ENCODE peak calls at places on chromosomes 12 and 14, in five cellular contexts. Q is glomerular endothelial cell; E is A549; F is AG09309; O is stimulated activated CD8-positive, alpha-beta memory T cell treated with anti-CD3 and anti-CD28 coated beads, Interleukin-15, amount 100 ng/mL, for 48 hours. L is an unnamed sample.
A peak's percentile ranks its signal among the peaks of the same experiment; 100 is the strongest.

GRCh38 chr12:113329791-113330417 is 5.0 kb downstream of the SLC8B1 start:
- DNase-seq in Q (no peak), E (no peak), F (no peak), O (no peak), L (no peak)

GRCh38 chr12:27732281-27732680 is 21.6 kb downstream of the MRPS35 start:
- DNase-seq in Q (no peak), E (peak; percentile 18), F (no peak), O (no peak), L (no peak)

GRCh38 chr14:23483216-23483854 is 13.8 kb downstream of the NGDN start:
- DNase-seq in Q (no peak), E (peak; percentile 60), F (no peak), O (no peak), L (no peak)

GRCh38 chr14:69268763-69269162 is 8.8 kb downstream of the GALNT16 start:
- DNase-seq in Q (no peak), E (no peak), F (no peak), O (no peak), L (no peak)

GRCh38 chr14:51674294-51675002 is 22.7 kb downstream of the FRMD6 start:
- DNase-seq in Q (no peak), E (no peak), F (no peak), O (no peak), L (no peak)

GRCh38 chr14:59454131-59454530 is 11.0 kb downstream of the GPR135 start:
- DNase-seq in Q (no peak), E (no peak), F (peak; percentile 92), O (no peak), L (no peak)

GRCh38 chr12:27486986-27487385 is 37.0 kb upstream of the PPFIBP1 start:
- DNase-seq in Q (no peak), E (no peak), F (no peak), O (no peak), L (no peak)

GRCh38 chr12:54471793-54472192 is 1.6 kb downstream of the GTSF1 start:
- DNase-seq in Q (no peak), E (no peak), F (no peak), O (no peak), L (no peak)

GRCh38 chr14:20477211-20477876 is 8.1 kb downstream of the PNP start:
- DNase-seq in Q (no peak), E (no peak), F (no peak), O (no peak), L (peak; percentile 65)

GRCh38 chr12:83016226-83016835 is 329.6 kb downstream of the TMTC2 start:
- DNase-seq in Q (no peak), E (peak; percentile 4), F (peak; percentile 76), O (no peak), L (no peak)

GRCh38 chr12:104182144-104182543 is 33.4 kb upstream of the TXNRD1 start:
- DNase-seq in Q (no peak), E (no peak), F (peak; percentile 89), O (no peak), L (no peak)

GRCh38 chr14:38211258-38211735 is 3.6 kb downstream of the SSTR1 start:
- DNase-seq in Q (no peak), E (no peak), F (no peak), O (no peak), L (no peak)

GRCh38 chr12:121933522-121934317 is 15.3 kb downstream of the CFAP251 start:
- DNase-seq in Q (no peak), E (no peak), F (no peak), O (no peak), L (no peak)

GRCh38 chr12:109934026-109934425 is 34.0 kb downstream of the TCHP start:
- DNase-seq in Q (no peak), E (peak; percentile 28), F (no peak), O (no peak), L (no peak)

GRCh38 chr12:50806176-50806575 is 36.5 kb upstream of the TMPRSS12 start:
- DNase-seq in Q (no peak), E (no peak), F (no peak), O (no peak), L (no peak)

GRCh38 chr12:124519741-124520140 is 47.7 kb downstream of the NCOR2 start:
- DNase-seq in Q (no peak), E (no peak), F (no peak), O (no peak), L (no peak)

GRCh38 chr14:85402546-85403162 is 127.3 kb upstream of the FLRT2 start:
- DNase-seq in Q (no peak), E (no peak), F (no peak), O (no peak), L (no peak)

GRCh38 chr14:52348796-52349195 is 34.7 kb downstream of the PTGER2 start:
- DNase-seq in Q (no peak), E (no peak), F (no peak), O (no peak), L (no peak)

GRCh38 chr12:132495629-132496207 is 5.8 kb downstream of the FBRSL1 start:
- DNase-seq in Q (no peak), E (no peak), F (no peak), O (no peak), L (no peak)

GRCh38 chr12:70543444-70543843 is 93.8 kb downstream of the PTPRB start:
- DNase-seq in Q (peak; percentile 92), E (peak; percentile 25), F (peak; percentile 91), O (no peak), L (no peak)

GRCh38 chr14:88385212-88386101 is at the start of gene SPATA7:
- DNase-seq in Q (peak; percentile 39), E (peak; percentile 80), F (peak; percentile 39), O (peak; percentile 79), L (peak; percentile 76)

GRCh38 chr12:103542078-103542477 is 45.0 kb upstream of the STAB2 start:
- DNase-seq in Q (no peak), E (no peak), F (no peak), O (no peak), L (no peak)

GRCh38 chr12:108732489-108732888 is 1.2 kb upstream of the CORO1C start:
- DNase-seq in Q (no peak), E (no peak), F (no peak), O (no peak), L (no peak)

GRCh38 chr14:96304956-96305355 is 48.9 kb downstream of the BDKRB1 start:
- DNase-seq in Q (no peak), E (no peak), F (no peak), O (no peak), L (no peak)

GRCh38 chr12:114408881-114409795 is 3.2 kb upstream of the TBX5 start:
- DNase-seq in Q (no peak), E (no peak), F (no peak), O (no peak), L (no peak)

GRCh38 chr14:67680121-67680602 is 5.7 kb upstream of the VTI1B start:
- DNase-seq in Q (peak; percentile 58), E (no peak), F (peak; percentile 70), O (no peak), L (no peak)

GRCh38 chr14:80455031-80455430 is 243.7 kb upstream of the DIO2 start:
- DNase-seq in Q (no peak), E (no peak), F (no peak), O (no peak), L (no peak)

GRCh38 chr14:68124885-68125731 is 305.5 kb downstream of the RAD51B start:
- DNase-seq in Q (no peak), E (peak; percentile 51), F (no peak), O (no peak), L (no peak)

GRCh38 chr12:24661657-24662096 is 287.2 kb downstream of the BCAT1 start:
- DNase-seq in Q (no peak), E (no peak), F (peak; percentile 37), O (no peak), L (no peak)